ENCODE peak calls at places on chromosomes 2 and 18, in nine cellular contexts. One of them, this sample, is unnamed.

GRCh38 chr18:8831531-8831930 is 126.2 kb downstream of the MTCL1 start:
- DNase-seq in CD8-positive, alpha-beta T cell: no peak
- DNase-seq in mucosa of descending colon: no peak
- DNase-seq in aorta: no peak
- DNase-seq in body of pancreas: no peak
- DNase-seq in kidney: no peak
- DNase-seq in HepG2: no peak
- DNase-seq in pancreas: no peak
- DNase-seq in psoas muscle: no peak
- DNase-seq in this sample: no peak

GRCh38 chr18:7657050-7657449 is 89.9 kb downstream of the PTPRM start:
- DNase-seq in CD8-positive, alpha-beta T cell: no peak
- DNase-seq in mucosa of descending colon: no peak
- DNase-seq in aorta: no peak
- DNase-seq in body of pancreas: no peak
- DNase-seq in kidney: no peak
- DNase-seq in HepG2: no peak
- DNase-seq in pancreas: no peak
- DNase-seq in psoas muscle: no peak
- DNase-seq in this sample: no peak

GRCh38 chr2:219119422-219120043 is 41.1 kb downstream of the NHEJ1 start:
- DNase-seq in CD8-positive, alpha-beta T cell: no peak
- DNase-seq in mucosa of descending colon: peak; percentile 70
- DNase-seq in aorta: peak; percentile 68
- DNase-seq in body of pancreas: peak; percentile 75
- DNase-seq in kidney: no peak
- DNase-seq in HepG2: peak; percentile 62
- DNase-seq in pancreas: peak; percentile 51
- DNase-seq in psoas muscle: peak; percentile 50
- DNase-seq in this sample: peak; percentile 36

GRCh38 chr2:7430869-7431641 is 513.8 kb downstream of the RNF144A start:
- DNase-seq in CD8-positive, alpha-beta T cell: no peak
- DNase-seq in mucosa of descending colon: peak; percentile 51
- DNase-seq in aorta: peak; percentile 75
- DNase-seq in body of pancreas: peak; percentile 26
- DNase-seq in kidney: peak; percentile 81
- DNase-seq in HepG2: no peak
- DNase-seq in pancreas: peak; percentile 27
- DNase-seq in psoas muscle: peak; percentile 47
- DNase-seq in this sample: peak; percentile 15

GRCh38 chr18:12074734-12075133 is 18.9 kb upstream of the ANKRD62 start:
- DNase-seq in CD8-positive, alpha-beta T cell: no peak
- DNase-seq in mucosa of descending colon: no peak
- DNase-seq in aorta: no peak
- DNase-seq in body of pancreas: no peak
- DNase-seq in kidney: no peak
- DNase-seq in HepG2: no peak
- DNase-seq in pancreas: peak; percentile 15
- DNase-seq in psoas muscle: no peak
- DNase-seq in this sample: no peak

GRCh38 chr18:32968228-32968627 is 195.4 kb upstream of the KLHL14 start:
- DNase-seq in CD8-positive, alpha-beta T cell: no peak
- DNase-seq in mucosa of descending colon: no peak
- DNase-seq in aorta: no peak
- DNase-seq in body of pancreas: no peak
- DNase-seq in kidney: no peak
- DNase-seq in HepG2: no peak
- DNase-seq in pancreas: no peak
- DNase-seq in psoas muscle: no peak
- DNase-seq in this sample: no peak

GRCh38 chr2:109112-109809 is 63.0 kb upstream of the FAM110C start:
- DNase-seq in CD8-positive, alpha-beta T cell: no peak
- DNase-seq in mucosa of descending colon: no peak
- DNase-seq in aorta: no peak
- DNase-seq in body of pancreas: no peak
- DNase-seq in kidney: no peak
- DNase-seq in HepG2: no peak
- DNase-seq in pancreas: no peak
- DNase-seq in psoas muscle: no peak
- DNase-seq in this sample: no peak

GRCh38 chr2:129334696-129335095 is 644.8 kb upstream of the RAB6C start:
- DNase-seq in CD8-positive, alpha-beta T cell: no peak
- DNase-seq in mucosa of descending colon: no peak
- DNase-seq in aorta: no peak
- DNase-seq in body of pancreas: no peak
- DNase-seq in kidney: no peak
- DNase-seq in HepG2: no peak
- DNase-seq in pancreas: no peak
- DNase-seq in psoas muscle: peak; percentile 52
- DNase-seq in this sample: no peak

GRCh38 chr2:238382381-238382781 is 44.3 kb upstream of the ASB1 start:
- DNase-seq in CD8-positive, alpha-beta T cell: no peak
- DNase-seq in mucosa of descending colon: no peak
- DNase-seq in aorta: no peak
- DNase-seq in body of pancreas: no peak
- DNase-seq in kidney: no peak
- DNase-seq in HepG2: no peak
- DNase-seq in pancreas: no peak
- DNase-seq in psoas muscle: no peak
- DNase-seq in this sample: no peak

GRCh38 chr2:238380785-238381184 is 45.9 kb upstream of the ASB1 start:
- DNase-seq in CD8-positive, alpha-beta T cell: no peak
- DNase-seq in mucosa of descending colon: no peak
- DNase-seq in aorta: no peak
- DNase-seq in body of pancreas: no peak
- DNase-seq in kidney: no peak
- DNase-seq in HepG2: no peak
- DNase-seq in pancreas: no peak
- DNase-seq in psoas muscle: no peak
- DNase-seq in this sample: no peak

GRCh38 chr2:238383743-238384370 is 42.9 kb upstream of the ASB1 start:
- DNase-seq in CD8-positive, alpha-beta T cell: no peak
- DNase-seq in mucosa of descending colon: no peak
- DNase-seq in aorta: no peak
- DNase-seq in body of pancreas: no peak
- DNase-seq in kidney: no peak
- DNase-seq in HepG2: no peak
- DNase-seq in pancreas: no peak
- DNase-seq in psoas muscle: no peak
- DNase-seq in this sample: no peak

GRCh38 chr2:238381341-238382130 is 45.2 kb upstream of the ASB1 start:
- DNase-seq in CD8-positive, alpha-beta T cell: no peak
- DNase-seq in mucosa of descending colon: no peak
- DNase-seq in aorta: no peak
- DNase-seq in body of pancreas: no peak
- DNase-seq in kidney: no peak
- DNase-seq in HepG2: no peak
- DNase-seq in pancreas: no peak
- DNase-seq in psoas muscle: no peak
- DNase-seq in this sample: no peak

DNA sequence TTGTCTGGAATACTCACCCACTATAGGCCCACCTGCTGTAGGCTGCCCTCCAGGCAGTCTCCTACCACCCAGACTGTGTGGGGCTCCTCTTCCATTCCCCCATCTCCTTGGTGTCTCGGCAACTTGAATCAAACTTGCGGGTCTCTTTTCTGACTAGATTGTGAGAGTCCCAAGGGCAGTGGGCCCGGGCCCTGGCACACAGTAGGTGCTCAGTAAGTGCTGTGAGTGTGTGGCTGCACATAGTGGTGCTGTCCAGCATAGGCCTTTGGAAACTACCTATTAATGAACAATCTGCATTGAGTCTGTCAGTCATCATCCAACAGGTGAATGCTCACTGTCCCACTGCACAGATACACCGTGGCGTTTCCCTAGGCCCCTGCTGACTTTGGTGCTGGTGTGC is 43.6 kb upstream of the ASB1 start:
- DNase-seq in CD8-positive, alpha-beta T cell: no peak
- DNase-seq in mucosa of descending colon: no peak
- DNase-seq in aorta: no peak
- DNase-seq in body of pancreas: no peak
- DNase-seq in kidney: no peak
- DNase-seq in HepG2: no peak
- DNase-seq in pancreas: no peak
- DNase-seq in psoas muscle: no peak
- DNase-seq in this sample: no peak
- H3K4me1 ChIP-seq in CD8-positive, alpha-beta T cell: peaks cover 20% of the 10 kb centered on the region
- H3K4me1 ChIP-seq in mucosa of descending colon: peaks cover 4% of the 10 kb centered on the region
- H3K4me1 ChIP-seq in aorta: no peaks in the 10 kb centered on the region
- H3K4me1 ChIP-seq in body of pancreas: peaks cover 21% of the 10 kb centered on the region
- H3K4me1 ChIP-seq in kidney: peaks cover 3% of the 10 kb centered on the region
- H3K4me1 ChIP-seq in HepG2: no peaks in the 10 kb centered on the region
- H3K4me1 ChIP-seq in pancreas: no peaks in the 10 kb centered on the region
- H3K4me1 ChIP-seq in psoas muscle: peaks cover 10% of the 10 kb centered on the region
- H3K4me1 ChIP-seq in this sample: peaks cover 14% of the 10 kb centered on the region

GRCh38 chr2:5482929-5483331 is 209.3 kb upstream of the SOX11 start:
- DNase-seq in CD8-positive, alpha-beta T cell: no peak
- DNase-seq in mucosa of descending colon: no peak
- DNase-seq in aorta: no peak
- DNase-seq in body of pancreas: no peak
- DNase-seq in kidney: no peak
- DNase-seq in HepG2: no peak
- DNase-seq in pancreas: no peak
- DNase-seq in psoas muscle: no peak
- DNase-seq in this sample: no peak
- H3K4me1 ChIP-seq in CD8-positive, alpha-beta T cell: no peaks in the 10 kb centered on the region
- H3K4me1 ChIP-seq in mucosa of descending colon: no peaks in the 10 kb centered on the region
- H3K4me1 ChIP-seq in aorta: no peaks in the 10 kb centered on the region
- H3K4me1 ChIP-seq in body of pancreas: no peaks in the 10 kb centered on the region
- H3K4me1 ChIP-seq in kidney: peaks cover 3% of the 10 kb centered on the region
- H3K4me1 ChIP-seq in HepG2: no peaks in the 10 kb centered on the region
- H3K4me1 ChIP-seq in pancreas: no peaks in the 10 kb centered on the region
- H3K4me1 ChIP-seq in psoas muscle: no peaks in the 10 kb centered on the region
- H3K4me1 ChIP-seq in this sample: no peaks in the 10 kb centered on the region

DNA sequence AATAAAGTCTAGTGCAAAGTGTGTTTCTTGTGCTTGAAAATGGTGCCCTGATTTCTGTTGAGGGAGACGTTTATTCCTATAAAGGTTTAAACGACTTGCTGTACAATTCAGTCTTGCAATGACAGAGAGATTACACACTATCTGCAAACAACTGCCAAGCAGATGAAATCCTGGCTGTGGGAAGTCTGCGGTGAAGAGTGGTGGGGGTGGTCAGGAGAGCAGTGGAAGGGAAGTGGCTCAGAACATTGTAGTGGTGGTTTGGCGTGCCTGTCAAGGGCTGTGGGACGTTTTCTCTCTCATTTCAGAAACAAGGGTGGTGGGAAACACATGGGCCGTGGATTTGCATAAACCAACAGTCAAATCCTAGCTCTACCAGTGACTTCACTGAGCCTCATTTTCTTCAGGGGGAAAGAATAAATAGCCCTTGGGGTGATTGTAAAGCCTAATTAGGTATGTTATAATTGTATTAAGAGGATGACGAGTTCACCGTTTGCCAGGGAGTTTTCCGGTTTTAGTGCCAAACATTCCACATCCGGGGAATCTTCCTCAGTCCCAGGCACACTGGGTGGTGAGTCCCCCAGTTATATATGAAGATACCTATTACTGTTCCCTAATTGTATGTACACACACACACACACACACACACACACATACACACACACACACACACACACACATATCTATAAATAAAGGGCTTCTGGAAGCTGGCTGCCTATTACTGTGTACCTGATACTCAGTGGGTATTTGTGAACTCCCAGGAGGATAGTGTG is 115.0 kb downstream of the SPTBN1 start:
- DNase-seq in CD8-positive, alpha-beta T cell: peak; percentile 23
- DNase-seq in mucosa of descending colon: peak; percentile 74
- DNase-seq in aorta: peak; percentile 66
- DNase-seq in body of pancreas: no peak
- DNase-seq in kidney: no peak
- DNase-seq in HepG2: peak; percentile 79
- DNase-seq in pancreas: peak; percentile 50
- DNase-seq in psoas muscle: peak; percentile 51
- DNase-seq in this sample: peak; percentile 63
- H3K4me1 ChIP-seq in CD8-positive, alpha-beta T cell: peaks cover 94% of the 10 kb centered on the region
- H3K4me1 ChIP-seq in mucosa of descending colon: peaks cover 87% of the 10 kb centered on the region
- H3K4me1 ChIP-seq in aorta: peaks cover 24% of the 10 kb centered on the region
- H3K4me1 ChIP-seq in body of pancreas: peaks cover 95% of the 10 kb centered on the region
- H3K4me1 ChIP-seq in kidney: peaks cover 55% of the 10 kb centered on the region
- H3K4me1 ChIP-seq in HepG2: peaks cover 98% of the 10 kb centered on the region
- H3K4me1 ChIP-seq in pancreas: peaks cover 75% of the 10 kb centered on the region
- H3K4me1 ChIP-seq in psoas muscle: peaks cover 51% of the 10 kb centered on the region
- H3K4me1 ChIP-seq in this sample: peaks cover 96% of the 10 kb centered on the region

GRCh38 chr18:23141022-23141999 is 6.0 kb downstream of the CABLES1 start:
- DNase-seq in CD8-positive, alpha-beta T cell: no peak
- DNase-seq in mucosa of descending colon: peak; percentile 79
- DNase-seq in aorta: peak; percentile 70
- DNase-seq in body of pancreas: peak; percentile 52
- DNase-seq in kidney: peak; percentile 84
- DNase-seq in HepG2: peak; percentile 93
- DNase-seq in pancreas: peak; percentile 66
- DNase-seq in psoas muscle: no peak
- DNase-seq in this sample: no peak

GRCh38 chr18:23143871-23144270 is 8.6 kb downstream of the CABLES1 start:
- DNase-seq in CD8-positive, alpha-beta T cell: no peak
- DNase-seq in mucosa of descending colon: no peak
- DNase-seq in aorta: peak; percentile 77
- DNase-seq in body of pancreas: no peak
- DNase-seq in kidney: peak; percentile 83
- DNase-seq in HepG2: no peak
- DNase-seq in pancreas: no peak
- DNase-seq in psoas muscle: no peak
- DNase-seq in this sample: no peak

GRCh38 chr18:23144628-23145027 is 9.3 kb downstream of the CABLES1 start:
- DNase-seq in CD8-positive, alpha-beta T cell: no peak
- DNase-seq in mucosa of descending colon: no peak
- DNase-seq in aorta: no peak
- DNase-seq in body of pancreas: no peak
- DNase-seq in kidney: no peak
- DNase-seq in HepG2: no peak
- DNase-seq in pancreas: no peak
- DNase-seq in psoas muscle: no peak
- DNase-seq in this sample: no peak

GRCh38 chr18:23143059-23143831 is 8.0 kb downstream of the CABLES1 start:
- DNase-seq in CD8-positive, alpha-beta T cell: no peak
- DNase-seq in mucosa of descending colon: peak; percentile 62
- DNase-seq in aorta: peak; percentile 75
- DNase-seq in body of pancreas: no peak
- DNase-seq in kidney: no peak
- DNase-seq in HepG2: no peak
- DNase-seq in pancreas: peak; percentile 49
- DNase-seq in psoas muscle: peak; percentile 31
- DNase-seq in this sample: no peak

DNA sequence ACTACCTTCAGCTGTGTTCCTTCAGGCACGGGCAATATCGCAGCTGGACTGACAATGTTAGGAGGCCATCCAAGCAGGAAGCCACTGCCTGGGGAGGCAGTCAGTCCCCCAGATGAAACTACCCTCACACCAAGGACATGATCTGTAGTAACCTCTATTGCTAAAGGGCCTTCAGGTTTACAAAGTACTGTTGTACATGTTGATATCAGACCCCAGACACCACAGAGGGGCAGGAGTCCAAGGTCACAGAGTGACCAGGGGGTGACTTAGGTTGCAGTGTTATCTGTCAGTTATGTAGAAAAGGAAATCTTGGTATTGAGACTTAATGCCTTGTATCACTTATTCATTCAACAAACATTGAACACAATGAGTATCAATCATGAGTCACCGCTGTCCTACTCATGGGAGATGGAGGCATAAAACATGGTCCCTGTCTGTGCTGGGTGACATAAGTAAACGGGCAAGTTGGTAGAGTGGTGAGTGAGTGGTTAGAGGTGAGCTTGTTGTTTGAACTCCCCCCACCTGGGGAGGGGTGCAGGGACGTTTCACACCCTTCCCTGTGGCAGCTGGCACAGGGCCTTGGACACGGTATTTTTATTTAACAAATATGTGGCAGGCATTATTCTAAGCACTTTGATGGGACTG is 7.1 kb downstream of the CABLES1 start:
- DNase-seq in CD8-positive, alpha-beta T cell: no peak
- DNase-seq in mucosa of descending colon: no peak
- DNase-seq in aorta: no peak
- DNase-seq in body of pancreas: no peak
- DNase-seq in kidney: no peak
- DNase-seq in HepG2: peak; percentile 86
- DNase-seq in pancreas: no peak
- DNase-seq in psoas muscle: no peak
- DNase-seq in this sample: no peak
- H3K4me1 ChIP-seq in CD8-positive, alpha-beta T cell: no peaks in the 10 kb centered on the region
- H3K4me1 ChIP-seq in mucosa of descending colon: peaks cover 38% of the 10 kb centered on the region
- H3K4me1 ChIP-seq in aorta: peaks cover 8% of the 10 kb centered on the region
- H3K4me1 ChIP-seq in body of pancreas: peaks cover 45% of the 10 kb centered on the region
- H3K4me1 ChIP-seq in kidney: peaks cover 33% of the 10 kb centered on the region
- H3K4me1 ChIP-seq in HepG2: peaks cover 98% of the 10 kb centered on the region
- H3K4me1 ChIP-seq in pancreas: peaks cover 17% of the 10 kb centered on the region
- H3K4me1 ChIP-seq in psoas muscle: no peaks in the 10 kb centered on the region
- H3K4me1 ChIP-seq in this sample: no peaks in the 10 kb centered on the region